ENCODE peak calls at places on chromosomes 4 and X, in seven cellular contexts. One of them, this sample, is unnamed.

GRCh38 chr4:88696620-88697019 is 1.0 kb downstream of the NAP1L5 start:
- DNase-seq in lower lobe of right lung: no peak
- DNase-seq in endothelial cell of umbilical vein: no peak
- DNase-seq in AG10803: no peak
- DNase-seq in fibroblast of mammary gland: peak; percentile 71
- DNase-seq in thoracic aorta: no peak
- DNase-seq in A549: no peak
- DNase-seq in this sample: no peak

GRCh38 chr4:3865986-3866812 is 100.0 kb downstream of the ADRA2C start:
- DNase-seq in lower lobe of right lung: peak; percentile 30
- DNase-seq in endothelial cell of umbilical vein: no peak
- DNase-seq in AG10803: no peak
- DNase-seq in fibroblast of mammary gland: no peak
- DNase-seq in thoracic aorta: no peak
- DNase-seq in A549: no peak
- DNase-seq in this sample: peak; percentile 74

GRCh38 chr4:155271557-155271956 is 63.1 kb downstream of the NPY2R start:
- DNase-seq in lower lobe of right lung: no peak
- DNase-seq in endothelial cell of umbilical vein: no peak
- DNase-seq in AG10803: no peak
- DNase-seq in fibroblast of mammary gland: peak; percentile 35
- DNase-seq in thoracic aorta: no peak
- DNase-seq in A549: peak; percentile 5
- DNase-seq in this sample: no peak

GRCh38 chr4:163382178-163382869 is 38.6 kb downstream of the NPY5R start:
- DNase-seq in lower lobe of right lung: no peak
- DNase-seq in endothelial cell of umbilical vein: no peak
- DNase-seq in AG10803: no peak
- DNase-seq in fibroblast of mammary gland: no peak
- DNase-seq in thoracic aorta: no peak
- DNase-seq in A549: peak; percentile 5
- DNase-seq in this sample: no peak

GRCh38 chr4:48943387-48943786 is 36.8 kb upstream of the OCIAD2 start:
- DNase-seq in lower lobe of right lung: no peak
- DNase-seq in endothelial cell of umbilical vein: no peak
- DNase-seq in AG10803: no peak
- DNase-seq in fibroblast of mammary gland: no peak
- DNase-seq in thoracic aorta: no peak
- DNase-seq in A549: peak; percentile 53
- DNase-seq in this sample: no peak

GRCh38 chrX:134688839-134689238 is 30.6 kb upstream of the PLAC1 start:
- DNase-seq in lower lobe of right lung: no peak
- DNase-seq in endothelial cell of umbilical vein: no peak
- DNase-seq in AG10803: peak; percentile 31
- DNase-seq in fibroblast of mammary gland: peak; percentile 89
- DNase-seq in thoracic aorta: no peak
- DNase-seq in A549: peak; percentile 32
- DNase-seq in this sample: no peak

GRCh38 chrX:94576367-94577004 is 902.5 kb downstream of the FAM133A start:
- DNase-seq in lower lobe of right lung: no peak
- DNase-seq in endothelial cell of umbilical vein: no peak
- DNase-seq in AG10803: no peak
- DNase-seq in fibroblast of mammary gland: no peak
- DNase-seq in thoracic aorta: no peak
- DNase-seq in A549: no peak
- DNase-seq in this sample: no peak

GRCh38 chr4:16794816-16795445 is 103.5 kb downstream of the LDB2 start:
- DNase-seq in lower lobe of right lung: no peak
- DNase-seq in endothelial cell of umbilical vein: peak; percentile 83
- DNase-seq in AG10803: peak; percentile 58
- DNase-seq in fibroblast of mammary gland: peak; percentile 71
- DNase-seq in thoracic aorta: no peak
- DNase-seq in A549: peak; percentile 9
- DNase-seq in this sample: no peak

GRCh38 chrX:34655496-34656258 is 1.4 kb downstream of the TMEM47 start:
- DNase-seq in lower lobe of right lung: no peak
- DNase-seq in endothelial cell of umbilical vein: peak; percentile 39
- DNase-seq in AG10803: peak; percentile 39
- DNase-seq in fibroblast of mammary gland: no peak
- DNase-seq in thoracic aorta: no peak
- DNase-seq in A549: no peak
- DNase-seq in this sample: no peak

GRCh38 chr4:3045500-3045850 is 28.9 kb downstream of the HTT-AS start:
- DNase-seq in lower lobe of right lung: peak; percentile 88
- DNase-seq in endothelial cell of umbilical vein: no peak
- DNase-seq in AG10803: peak; percentile 64
- DNase-seq in fibroblast of mammary gland: peak; percentile 63
- DNase-seq in thoracic aorta: no peak
- DNase-seq in A549: peak; percentile 48
- DNase-seq in this sample: no peak

GRCh38 chrX:55907968-55908607 is 190.5 kb downstream of the RRAGB start:
- DNase-seq in lower lobe of right lung: peak; percentile 69
- DNase-seq in endothelial cell of umbilical vein: peak; percentile 6
- DNase-seq in AG10803: peak; percentile 42
- DNase-seq in fibroblast of mammary gland: peak; percentile 23
- DNase-seq in thoracic aorta: no peak
- DNase-seq in A549: peak; percentile 4
- DNase-seq in this sample: no peak

GRCh38 chr4:40957281-40957680 is 207.5 kb downstream of the NSUN7 start:
- DNase-seq in lower lobe of right lung: no peak
- DNase-seq in endothelial cell of umbilical vein: no peak
- DNase-seq in AG10803: peak; percentile 54
- DNase-seq in fibroblast of mammary gland: peak; percentile 34
- DNase-seq in thoracic aorta: no peak
- DNase-seq in A549: no peak
- DNase-seq in this sample: no peak

DNA sequence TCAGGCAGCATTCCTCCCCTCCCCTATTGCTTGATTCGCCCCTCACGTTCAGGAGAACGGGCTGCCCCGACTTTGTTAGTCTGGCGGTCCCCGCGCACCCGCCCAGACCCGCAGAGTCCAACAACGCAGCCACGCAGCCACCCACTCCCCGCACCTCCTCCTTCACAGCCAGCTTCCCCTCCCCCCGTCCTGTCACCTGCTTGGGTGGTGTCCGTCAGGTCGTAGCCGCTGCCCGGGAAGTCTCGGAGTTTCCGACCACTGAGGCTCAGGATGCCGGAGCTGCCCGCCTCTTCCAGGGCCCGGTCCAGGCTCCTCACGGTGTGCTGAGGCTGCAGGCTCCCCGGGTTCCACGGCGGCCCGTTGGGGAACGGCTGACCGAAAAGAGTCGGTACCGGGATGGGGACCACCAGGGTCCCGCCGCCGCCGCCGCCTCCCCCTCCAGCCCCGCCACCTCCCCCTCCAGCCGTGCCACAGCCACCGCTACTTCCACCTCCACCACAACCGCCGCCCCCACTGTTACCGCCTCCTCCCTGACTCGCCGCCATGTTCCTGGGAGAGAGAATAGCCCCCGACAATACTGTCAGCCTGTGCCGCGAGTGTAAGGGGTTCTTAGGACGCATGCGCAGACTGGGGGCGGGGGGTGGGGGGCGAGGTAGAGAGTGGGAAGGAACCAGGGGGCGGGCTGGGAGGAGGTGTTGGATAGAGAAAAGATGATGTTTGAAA is at the start of gene LRCH2:
- DNase-seq in lower lobe of right lung: peak; percentile 51
- DNase-seq in endothelial cell of umbilical vein: peak; percentile 47
- DNase-seq in AG10803: peak; percentile 21
- DNase-seq in fibroblast of mammary gland: peak; percentile 37
- DNase-seq in thoracic aorta: no peak
- DNase-seq in A549: no peak
- DNase-seq in this sample: peak; percentile 89
- TF ChIP-seq CTCF in lower lobe of right lung: no peak
- TF ChIP-seq CTCF in endothelial cell of umbilical vein: no peak
- TF ChIP-seq CTCF in AG10803: no peak
- TF ChIP-seq CTCF in fibroblast of mammary gland: no peak
- TF ChIP-seq CTCF in thoracic aorta: no peak
- TF ChIP-seq CTCF in A549: no peak
- TF ChIP-seq CTCF in this sample: no peak

DNA sequence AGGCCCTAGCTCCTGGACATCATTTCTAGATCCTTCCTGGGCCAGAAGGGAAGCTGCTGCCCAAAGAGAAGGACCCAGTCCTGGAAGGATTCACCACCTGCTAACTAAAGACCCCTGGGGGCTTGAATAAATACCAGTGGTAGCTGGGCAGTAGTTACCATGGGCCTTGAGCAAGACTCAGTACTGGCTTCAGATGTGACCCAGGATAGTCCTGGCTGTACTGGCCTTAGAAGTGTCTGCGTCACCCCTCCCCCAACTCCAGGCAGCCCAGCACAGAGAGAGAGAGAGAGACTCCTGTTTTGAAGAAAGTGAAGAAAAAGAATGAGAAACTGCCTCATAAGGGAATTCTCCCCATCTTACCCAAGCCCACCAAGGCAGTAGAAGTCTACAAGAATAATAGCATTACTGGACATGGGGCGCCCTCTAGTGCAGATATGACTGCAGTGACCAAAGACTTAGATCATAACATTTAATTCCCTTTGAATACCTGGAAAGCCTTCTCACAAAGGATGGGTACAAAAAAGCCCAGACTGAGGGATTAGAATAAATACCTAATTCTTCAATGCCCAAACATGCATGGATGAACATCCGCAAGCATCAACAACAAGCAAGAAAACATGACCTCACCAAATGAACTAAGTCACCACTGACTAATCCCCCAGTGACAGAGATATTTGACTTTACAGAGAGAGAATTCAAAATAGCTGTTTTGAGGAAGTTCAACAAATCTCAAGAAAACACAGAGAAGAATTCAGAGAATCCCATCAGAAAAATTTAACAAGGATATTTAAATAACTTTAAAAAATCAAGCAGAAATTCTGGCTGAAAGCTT is 171.8 kb downstream of the HNRNPD start:
- DNase-seq in lower lobe of right lung: no peak
- DNase-seq in endothelial cell of umbilical vein: peak; percentile 59
- DNase-seq in AG10803: peak; percentile 22
- DNase-seq in fibroblast of mammary gland: peak; percentile 51
- DNase-seq in thoracic aorta: no peak
- DNase-seq in A549: peak; percentile 40
- DNase-seq in this sample: no peak
- TF ChIP-seq CTCF in lower lobe of right lung: peak; percentile 59
- TF ChIP-seq CTCF in endothelial cell of umbilical vein: peak; percentile 56
- TF ChIP-seq CTCF in AG10803: peak; percentile 64
- TF ChIP-seq CTCF in fibroblast of mammary gland: peak; percentile 67
- TF ChIP-seq CTCF in thoracic aorta: no peak
- TF ChIP-seq CTCF in A549: peak; percentile 47
- TF ChIP-seq CTCF in this sample: peak; percentile 76

GRCh38 chr4:180947421-180947820 is 1295.8 kb upstream of the TENM3 start:
- DNase-seq in lower lobe of right lung: no peak
- DNase-seq in endothelial cell of umbilical vein: no peak
- DNase-seq in AG10803: peak; percentile 59
- DNase-seq in fibroblast of mammary gland: peak; percentile 45
- DNase-seq in thoracic aorta: no peak
- DNase-seq in A549: no peak
- DNase-seq in this sample: no peak
- TF ChIP-seq CTCF in lower lobe of right lung: no peak
- TF ChIP-seq CTCF in endothelial cell of umbilical vein: no peak
- TF ChIP-seq CTCF in AG10803: peak; percentile 68
- TF ChIP-seq CTCF in fibroblast of mammary gland: peak; percentile 44
- TF ChIP-seq CTCF in thoracic aorta: no peak
- TF ChIP-seq CTCF in A549: no peak
- TF ChIP-seq CTCF in this sample: peak; percentile 71

GRCh38 chr4:108155373-108155772 is 13.4 kb downstream of the LEF1 start:
- DNase-seq in lower lobe of right lung: no peak
- DNase-seq in endothelial cell of umbilical vein: no peak
- DNase-seq in AG10803: no peak
- DNase-seq in fibroblast of mammary gland: peak; percentile 65
- DNase-seq in thoracic aorta: no peak
- DNase-seq in A549: no peak
- DNase-seq in this sample: no peak
- TF ChIP-seq CTCF in lower lobe of right lung: no peak
- TF ChIP-seq CTCF in endothelial cell of umbilical vein: no peak
- TF ChIP-seq CTCF in AG10803: no peak
- TF ChIP-seq CTCF in fibroblast of mammary gland: no peak
- TF ChIP-seq CTCF in thoracic aorta: no peak
- TF ChIP-seq CTCF in A549: no peak
- TF ChIP-seq CTCF in this sample: peak; percentile 50

GRCh38 chr4:71648448-71648847 is 135.4 kb downstream of the GC start:
- DNase-seq in lower lobe of right lung: no peak
- DNase-seq in endothelial cell of umbilical vein: no peak
- DNase-seq in AG10803: no peak
- DNase-seq in fibroblast of mammary gland: no peak
- DNase-seq in thoracic aorta: no peak
- DNase-seq in A549: no peak
- DNase-seq in this sample: no peak

GRCh38 chr4:71648923-71649322 is 135.0 kb downstream of the GC start:
- DNase-seq in lower lobe of right lung: no peak
- DNase-seq in endothelial cell of umbilical vein: no peak
- DNase-seq in AG10803: no peak
- DNase-seq in fibroblast of mammary gland: no peak
- DNase-seq in thoracic aorta: no peak
- DNase-seq in A549: no peak
- DNase-seq in this sample: no peak
- TF ChIP-seq CTCF in lower lobe of right lung: no peak
- TF ChIP-seq CTCF in endothelial cell of umbilical vein: no peak
- TF ChIP-seq CTCF in AG10803: no peak
- TF ChIP-seq CTCF in fibroblast of mammary gland: no peak
- TF ChIP-seq CTCF in thoracic aorta: no peak
- TF ChIP-seq CTCF in A549: no peak
- TF ChIP-seq CTCF in this sample: no peak

DNA sequence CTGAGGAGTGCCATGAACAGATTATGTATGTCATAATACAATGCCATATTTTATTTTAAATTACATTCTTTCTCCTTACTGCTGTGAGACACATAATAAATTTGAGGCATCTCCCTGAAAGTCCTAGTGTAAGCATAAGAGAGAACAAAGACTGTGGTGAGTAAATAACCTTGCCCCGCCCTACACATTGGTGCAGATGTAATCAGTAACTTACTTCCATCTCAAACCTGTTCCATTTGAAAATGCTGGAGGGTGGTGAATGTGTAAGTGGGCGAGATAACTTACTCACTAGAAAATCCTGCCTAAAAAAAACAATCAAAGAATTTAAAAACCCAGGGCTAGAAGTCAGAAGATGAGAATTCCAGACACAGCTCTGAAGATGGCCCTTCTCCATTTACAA is 338.0 kb upstream of the SLIT2 start:
- DNase-seq in lower lobe of right lung: no peak
- DNase-seq in endothelial cell of umbilical vein: no peak
- DNase-seq in AG10803: no peak
- DNase-seq in fibroblast of mammary gland: no peak
- DNase-seq in thoracic aorta: no peak
- DNase-seq in A549: no peak
- DNase-seq in this sample: no peak
- TF ChIP-seq CTCF in lower lobe of right lung: no peak
- TF ChIP-seq CTCF in endothelial cell of umbilical vein: no peak
- TF ChIP-seq CTCF in AG10803: no peak
- TF ChIP-seq CTCF in fibroblast of mammary gland: no peak
- TF ChIP-seq CTCF in thoracic aorta: no peak
- TF ChIP-seq CTCF in A549: no peak
- TF ChIP-seq CTCF in this sample: no peak

GRCh38 chrX:153744210-153745066 is 19.6 kb upstream of the PLXNB3 start:
- DNase-seq in lower lobe of right lung: no peak
- DNase-seq in endothelial cell of umbilical vein: peak; percentile 10
- DNase-seq in AG10803: no peak
- DNase-seq in fibroblast of mammary gland: no peak
- DNase-seq in thoracic aorta: no peak
- DNase-seq in A549: peak; percentile 40
- DNase-seq in this sample: no peak
- TF ChIP-seq CTCF in lower lobe of right lung: peak; percentile 0
- TF ChIP-seq CTCF in endothelial cell of umbilical vein: no peak
- TF ChIP-seq CTCF in AG10803: no peak
- TF ChIP-seq CTCF in fibroblast of mammary gland: no peak
- TF ChIP-seq CTCF in thoracic aorta: no peak
- TF ChIP-seq CTCF in A549: peak; percentile 1
- TF ChIP-seq CTCF in this sample: peak; percentile 37